ENCODE peak calls at places on chromosomes 3 and 15, in five cellular contexts. One of them, this sample, is unnamed.

GRCh38 chr3:49500408-49501257 is 30.6 kb downstream of the DAG1 start:
- DNase-seq in EL: peak
- DNase-seq in H54: peak
- DNase-seq in osteocyte: no peak
- DNase-seq in foreskin fibroblast: peak
- DNase-seq in this sample: no peak

GRCh38 chr3:191051037-191051436 is 148.0 kb upstream of the OSTN start:
- DNase-seq in foreskin fibroblast: peak
- DNase-seq in H54: no peak
- DNase-seq in EL: peak
- DNase-seq in osteocyte: no peak
- DNase-seq in this sample: no peak

GRCh38 chr3:180466401-180467005 is 135.5 kb upstream of the TTC14 start:
- DNase-seq in H54: no peak
- DNase-seq in osteocyte: no peak
- DNase-seq in EL: peak
- DNase-seq in foreskin fibroblast: no peak
- DNase-seq in this sample: no peak

GRCh38 chr3:47857151-47857550 is 54.2 kb downstream of the DHX30 start:
- DNase-seq in EL: no peak
- DNase-seq in H54: no peak
- DNase-seq in foreskin fibroblast: no peak
- DNase-seq in osteocyte: no peak
- DNase-seq in this sample: no peak

GRCh38 chr15:95864467-95864886 is 466.0 kb upstream of the NR2F2 start:
- DNase-seq in EL: no peak
- DNase-seq in foreskin fibroblast: no peak
- DNase-seq in H54: no peak
- DNase-seq in osteocyte: no peak
- DNase-seq in this sample: no peak

GRCh38 chr3:45145681-45146614 is at the start of gene CDCP1:
- DNase-seq in H54: no peak
- DNase-seq in EL: peak
- DNase-seq in foreskin fibroblast: no peak
- DNase-seq in osteocyte: no peak
- DNase-seq in this sample: no peak

GRCh38 chr3:138452491-138452890 is 18.1 kb downstream of the ESYT3 start:
- DNase-seq in EL: no peak
- DNase-seq in foreskin fibroblast: no peak
- DNase-seq in osteocyte: no peak
- DNase-seq in H54: no peak
- DNase-seq in this sample: no peak

GRCh38 chr3:36803096-36803811 is 38.9 kb upstream of the DCLK3 start:
- DNase-seq in EL: no peak
- DNase-seq in osteocyte: peak
- DNase-seq in H54: no peak
- DNase-seq in foreskin fibroblast: no peak
- DNase-seq in this sample: peak

GRCh38 chr3:116914004-116914403 is 204.4 kb downstream of the TUSC7 start:
- DNase-seq in EL: no peak
- DNase-seq in osteocyte: no peak
- DNase-seq in foreskin fibroblast: no peak
- DNase-seq in H54: no peak
- DNase-seq in this sample: no peak

GRCh38 chr15:67133738-67134576 is 68.6 kb downstream of the SMAD3 start:
- DNase-seq in foreskin fibroblast: peak
- DNase-seq in osteocyte: no peak
- DNase-seq in EL: no peak
- DNase-seq in H54: no peak
- DNase-seq in this sample: no peak

GRCh38 chr15:52287114-52287513 is 8.5 kb downstream of the MYO5C start:
- DNase-seq in foreskin fibroblast: no peak
- DNase-seq in osteocyte: no peak
- DNase-seq in H54: no peak
- DNase-seq in EL: no peak
- DNase-seq in this sample: no peak

GRCh38 chr3:31377045-31377642 is 155.6 kb upstream of the STT3B start:
- DNase-seq in foreskin fibroblast: peak
- DNase-seq in H54: peak
- DNase-seq in EL: peak
- DNase-seq in osteocyte: no peak
- DNase-seq in this sample: no peak

GRCh38 chr3:19543212-19543841 is 390.7 kb downstream of the EFHB start:
- DNase-seq in EL: peak
- DNase-seq in foreskin fibroblast: no peak
- DNase-seq in H54: no peak
- DNase-seq in osteocyte: no peak
- DNase-seq in this sample: no peak

GRCh38 chr3:171640520-171641412 is 169.5 kb downstream of the PLD1 start:
- DNase-seq in osteocyte: no peak
- DNase-seq in H54: no peak
- DNase-seq in EL: peak
- DNase-seq in foreskin fibroblast: peak
- DNase-seq in this sample: no peak

GRCh38 chr3:42649783-42650182 is 3.7 kb upstream of the ZBTB47 start:
- DNase-seq in H54: no peak
- DNase-seq in osteocyte: no peak
- DNase-seq in EL: no peak
- DNase-seq in foreskin fibroblast: no peak
- DNase-seq in this sample: no peak

GRCh38 chr3:47362704-47363103 is 18.1 kb upstream of the PTPN23 start:
- DNase-seq in osteocyte: no peak
- DNase-seq in EL: no peak
- DNase-seq in foreskin fibroblast: no peak
- DNase-seq in H54: no peak
- DNase-seq in this sample: no peak

GRCh38 chr15:73631915-73632669 is 1.1 kb downstream of the NPTN start:
- DNase-seq in H54: no peak
- DNase-seq in foreskin fibroblast: peak
- DNase-seq in EL: peak
- DNase-seq in osteocyte: no peak
- DNase-seq in this sample: no peak

GRCh38 chr15:71469393-71469792 is 341.0 kb upstream of the NR2E3 start:
- DNase-seq in foreskin fibroblast: peak
- DNase-seq in H54: no peak
- DNase-seq in osteocyte: no peak
- DNase-seq in EL: peak
- DNase-seq in this sample: no peak

GRCh38 chr3:170560296-170560695 is 25.6 kb downstream of the SLC7A14 start:
- DNase-seq in foreskin fibroblast: peak
- DNase-seq in EL: peak
- DNase-seq in osteocyte: no peak
- DNase-seq in H54: no peak
- DNase-seq in this sample: no peak

GRCh38 chr3:74347563-74348268 is 266.7 kb downstream of the CNTN3 start:
- DNase-seq in foreskin fibroblast: no peak
- DNase-seq in EL: no peak
- DNase-seq in osteocyte: no peak
- DNase-seq in H54: no peak
- DNase-seq in this sample: no peak

GRCh38 chr3:166472015-166472414 is 634.8 kb upstream of the BCHE start:
- DNase-seq in EL: no peak
- DNase-seq in osteocyte: no peak
- DNase-seq in H54: no peak
- DNase-seq in foreskin fibroblast: no peak
- DNase-seq in this sample: no peak

GRCh38 chr15:90563460-90563859 is 33.7 kb downstream of the CRTC3 start:
- DNase-seq in osteocyte: no peak
- DNase-seq in foreskin fibroblast: no peak
- DNase-seq in EL: no peak
- DNase-seq in H54: no peak
- DNase-seq in this sample: no peak

GRCh38 chr3:29140706-29141105 is 140.2 kb upstream of the RBMS3 start:
- DNase-seq in H54: no peak
- DNase-seq in foreskin fibroblast: peak
- DNase-seq in EL: no peak
- DNase-seq in osteocyte: no peak
- DNase-seq in this sample: no peak

GRCh38 chr3:133915685-133916639 is 20.3 kb upstream of the RAB6B start:
- DNase-seq in foreskin fibroblast: no peak
- DNase-seq in osteocyte: peak
- DNase-seq in EL: no peak
- DNase-seq in H54: no peak
- DNase-seq in this sample: peak

GRCh38 chr3:101689291-101689690 is 2.8 kb upstream of the RPL24 start:
- DNase-seq in H54: no peak
- DNase-seq in osteocyte: no peak
- DNase-seq in EL: no peak
- DNase-seq in foreskin fibroblast: no peak
- DNase-seq in this sample: no peak

GRCh38 chr15:101035611-101036010 is 116.5 kb downstream of the LRRK1 start:
- DNase-seq in osteocyte: no peak
- DNase-seq in EL: no peak
- DNase-seq in foreskin fibroblast: no peak
- DNase-seq in H54: no peak
- DNase-seq in this sample: no peak

GRCh38 chr15:84400820-84401219 is 165.2 kb downstream of the GOLGA6L4 start:
- DNase-seq in foreskin fibroblast: no peak
- DNase-seq in H54: no peak
- DNase-seq in osteocyte: no peak
- DNase-seq in EL: no peak
- DNase-seq in this sample: peak

GRCh38 chr3:42743204-42743995 is 29.7 kb downstream of the CCDC13 start:
- DNase-seq in H54: no peak
- DNase-seq in foreskin fibroblast: no peak
- DNase-seq in osteocyte: peak
- DNase-seq in EL: no peak
- DNase-seq in this sample: no peak

GRCh38 chr15:59124261-59124660 is 19.3 kb downstream of the CCNB2 start:
- DNase-seq in foreskin fibroblast: no peak
- DNase-seq in osteocyte: no peak
- DNase-seq in H54: no peak
- DNase-seq in EL: no peak
- DNase-seq in this sample: no peak

GRCh38 chr3:127525373-127525772 is 65.2 kb downstream of the TPRA1 start:
- DNase-seq in osteocyte: no peak
- DNase-seq in H54: peak
- DNase-seq in foreskin fibroblast: no peak
- DNase-seq in EL: peak
- DNase-seq in this sample: peak

GRCh38 chr3:94226058-94226457 is 163.2 kb downstream of the NSUN3 start:
- DNase-seq in osteocyte: no peak
- DNase-seq in EL: peak
- DNase-seq in H54: peak
- DNase-seq in foreskin fibroblast: no peak
- DNase-seq in this sample: no peak